ENCODE peak calls at places on chromosomes 13 and 19, in seven cellular contexts. One of them, this sample, is unnamed.

GRCh38 chr13:91133941-91134772 is 213.3 kb upstream of the MIR17HG start:
- DNase-seq in GM12891: no peak
- DNase-seq in H1: no peak
- DNase-seq in HepG2: peak
- DNase-seq in K562: peak
- DNase-seq in GM12878: no peak
- DNase-seq in SK-N-SH: peak
- DNase-seq in this sample: no peak

GRCh38 chr13:112067121-112067741 is at the start of gene SOX1:
- DNase-seq in GM12891: peak
- DNase-seq in H1: peak
- DNase-seq in HepG2: no peak
- DNase-seq in K562: no peak
- DNase-seq in GM12878: no peak
- DNase-seq in SK-N-SH: no peak
- DNase-seq in this sample: no peak

GRCh38 chr19:39951686-39952085 is 17.3 kb upstream of the FCGBP start:
- DNase-seq in GM12891: no peak
- DNase-seq in H1: no peak
- DNase-seq in HepG2: no peak
- DNase-seq in K562: no peak
- DNase-seq in GM12878: no peak
- DNase-seq in SK-N-SH: no peak
- DNase-seq in this sample: no peak

GRCh38 chr13:107730835-107731234 is 484.5 kb downstream of the LIG4 start:
- DNase-seq in GM12891: no peak
- DNase-seq in H1: no peak
- DNase-seq in HepG2: no peak
- DNase-seq in K562: no peak
- DNase-seq in GM12878: no peak
- DNase-seq in SK-N-SH: no peak
- DNase-seq in this sample: no peak

GRCh38 chr13:73228546-73228945 is 169.7 kb downstream of the KLF5 start:
- DNase-seq in GM12891: no peak
- DNase-seq in H1: no peak
- DNase-seq in HepG2: no peak
- DNase-seq in K562: no peak
- DNase-seq in GM12878: no peak
- DNase-seq in SK-N-SH: no peak
- DNase-seq in this sample: no peak

GRCh38 chr19:4619668-4620294 is 19.5 kb upstream of the TNFAIP8L1 start:
- DNase-seq in GM12891: no peak
- DNase-seq in H1: no peak
- DNase-seq in HepG2: no peak
- DNase-seq in K562: no peak
- DNase-seq in GM12878: no peak
- DNase-seq in SK-N-SH: no peak
- DNase-seq in this sample: no peak

GRCh38 chr13:77779461-77780272 is 82.2 kb downstream of the SLAIN1 start:
- DNase-seq in GM12891: peak
- DNase-seq in H1: no peak
- DNase-seq in HepG2: peak
- DNase-seq in K562: no peak
- DNase-seq in GM12878: peak
- DNase-seq in SK-N-SH: peak
- DNase-seq in this sample: no peak

GRCh38 chr19:16078759-16079707 is 2.7 kb downstream of the TPM4 start:
- DNase-seq in GM12891: no peak
- DNase-seq in H1: no peak
- DNase-seq in HepG2: peak
- DNase-seq in K562: peak
- DNase-seq in GM12878: peak
- DNase-seq in SK-N-SH: peak
- DNase-seq in this sample: peak

GRCh38 chr13:102138635-102139225 is 263.1 kb downstream of the FGF14 start:
- DNase-seq in GM12891: no peak
- DNase-seq in H1: no peak
- DNase-seq in HepG2: no peak
- DNase-seq in K562: no peak
- DNase-seq in GM12878: no peak
- DNase-seq in SK-N-SH: no peak
- DNase-seq in this sample: no peak

GRCh38 chr19:10076535-10076934 is 9.6 kb upstream of the SHFL start:
- DNase-seq in GM12891: no peak
- DNase-seq in H1: no peak
- DNase-seq in HepG2: no peak
- DNase-seq in K562: no peak
- DNase-seq in GM12878: no peak
- DNase-seq in SK-N-SH: no peak
- DNase-seq in this sample: no peak

GRCh38 chr19:10078329-10078728 is 7.8 kb upstream of the SHFL start:
- DNase-seq in GM12891: no peak
- DNase-seq in H1: no peak
- DNase-seq in HepG2: no peak
- DNase-seq in K562: no peak
- DNase-seq in GM12878: no peak
- DNase-seq in SK-N-SH: no peak
- DNase-seq in this sample: no peak

GRCh38 chr19:10070730-10071446 is 15.2 kb upstream of the SHFL start:
- DNase-seq in GM12891: no peak
- DNase-seq in H1: peak
- DNase-seq in HepG2: no peak
- DNase-seq in K562: peak
- DNase-seq in GM12878: no peak
- DNase-seq in SK-N-SH: no peak
- DNase-seq in this sample: no peak

GRCh38 chr19:10079031-10079453 is 7.1 kb upstream of the SHFL start:
- DNase-seq in GM12891: no peak
- DNase-seq in H1: no peak
- DNase-seq in HepG2: peak
- DNase-seq in K562: no peak
- DNase-seq in GM12878: no peak
- DNase-seq in SK-N-SH: no peak
- DNase-seq in this sample: no peak

DNA sequence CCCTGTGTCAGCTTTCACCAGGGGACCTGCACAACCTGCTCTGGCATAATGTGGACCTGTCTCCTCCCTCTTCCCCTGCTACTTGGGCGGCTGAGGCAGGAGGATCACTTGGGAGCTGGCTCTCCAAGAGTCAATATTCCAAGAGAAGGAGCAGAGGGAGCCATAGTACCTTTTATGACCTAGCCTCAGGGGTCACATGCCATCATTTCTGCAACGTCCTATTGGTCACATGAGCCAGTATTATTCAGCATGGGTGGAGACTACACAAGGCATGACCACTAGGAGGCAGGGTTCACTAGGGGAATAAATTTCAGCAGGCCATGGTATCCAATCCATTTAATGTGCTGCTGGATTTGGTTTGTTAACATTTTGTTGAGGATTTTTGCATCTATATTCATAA is 12.0 kb upstream of the SHFL start:
- DNase-seq in GM12891: no peak
- DNase-seq in H1: no peak
- DNase-seq in HepG2: peak
- DNase-seq in K562: peak
- DNase-seq in GM12878: no peak
- DNase-seq in SK-N-SH: no peak
- DNase-seq in this sample: no peak
- TF ChIP-seq TAF1 in GM12891: no peak
- TF ChIP-seq TAF1 in H1: no peak
- TF ChIP-seq TAF1 in HepG2: no peak
- TF ChIP-seq TAF1 in K562: no peak
- TF ChIP-seq TAF1 in GM12878: no peak
- TF ChIP-seq TAF1 in SK-N-SH: no peak
- TF ChIP-seq TAF1 in this sample: no peak

GRCh38 chr13:22030321-22030720 is 359.4 kb downstream of the FGF9 start:
- DNase-seq in GM12891: no peak
- DNase-seq in H1: no peak
- DNase-seq in HepG2: no peak
- DNase-seq in K562: no peak
- DNase-seq in GM12878: no peak
- DNase-seq in SK-N-SH: no peak
- DNase-seq in this sample: no peak

GRCh38 chr13:22027561-22027960 is 356.7 kb downstream of the FGF9 start:
- DNase-seq in GM12891: no peak
- DNase-seq in H1: no peak
- DNase-seq in HepG2: no peak
- DNase-seq in K562: no peak
- DNase-seq in GM12878: no peak
- DNase-seq in SK-N-SH: no peak
- DNase-seq in this sample: no peak

GRCh38 chr13:22028831-22029230 is 358.0 kb downstream of the FGF9 start:
- DNase-seq in GM12891: no peak
- DNase-seq in H1: no peak
- DNase-seq in HepG2: no peak
- DNase-seq in K562: no peak
- DNase-seq in GM12878: no peak
- DNase-seq in SK-N-SH: no peak
- DNase-seq in this sample: no peak

GRCh38 chr13:22018297-22019210 is 347.7 kb downstream of the FGF9 start:
- DNase-seq in GM12891: no peak
- DNase-seq in H1: no peak
- DNase-seq in HepG2: no peak
- DNase-seq in K562: no peak
- DNase-seq in GM12878: no peak
- DNase-seq in SK-N-SH: no peak
- DNase-seq in this sample: no peak

GRCh38 chr13:22024381-22024994 is 353.6 kb downstream of the FGF9 start:
- DNase-seq in GM12891: no peak
- DNase-seq in H1: no peak
- DNase-seq in HepG2: no peak
- DNase-seq in K562: no peak
- DNase-seq in GM12878: no peak
- DNase-seq in SK-N-SH: no peak
- DNase-seq in this sample: no peak
- TF ChIP-seq TAF1 in GM12891: no peak
- TF ChIP-seq TAF1 in H1: no peak
- TF ChIP-seq TAF1 in HepG2: no peak
- TF ChIP-seq TAF1 in K562: no peak
- TF ChIP-seq TAF1 in GM12878: no peak
- TF ChIP-seq TAF1 in SK-N-SH: no peak
- TF ChIP-seq TAF1 in this sample: no peak

GRCh38 chr13:27347373-27347772 is 76.7 kb downstream of the RASL11A start:
- DNase-seq in GM12891: no peak
- DNase-seq in H1: no peak
- DNase-seq in HepG2: no peak
- DNase-seq in K562: no peak
- DNase-seq in GM12878: no peak
- DNase-seq in SK-N-SH: no peak
- DNase-seq in this sample: no peak

GRCh38 chr13:27353166-27353583 is 71.2 kb upstream of the GTF3A start:
- DNase-seq in GM12891: peak
- DNase-seq in H1: no peak
- DNase-seq in HepG2: peak
- DNase-seq in K562: no peak
- DNase-seq in GM12878: peak
- DNase-seq in SK-N-SH: no peak
- DNase-seq in this sample: peak

GRCh38 chr13:27353653-27354052 is 70.8 kb upstream of the GTF3A start:
- DNase-seq in GM12891: no peak
- DNase-seq in H1: no peak
- DNase-seq in HepG2: no peak
- DNase-seq in K562: no peak
- DNase-seq in GM12878: no peak
- DNase-seq in SK-N-SH: no peak
- DNase-seq in this sample: no peak

GRCh38 chr13:27352698-27353097 is 71.7 kb upstream of the GTF3A start:
- DNase-seq in GM12891: no peak
- DNase-seq in H1: no peak
- DNase-seq in HepG2: no peak
- DNase-seq in K562: no peak
- DNase-seq in GM12878: no peak
- DNase-seq in SK-N-SH: no peak
- DNase-seq in this sample: no peak

GRCh38 chr13:27349458-27349857 is 75.0 kb upstream of the GTF3A start:
- DNase-seq in GM12891: no peak
- DNase-seq in H1: no peak
- DNase-seq in HepG2: no peak
- DNase-seq in K562: no peak
- DNase-seq in GM12878: no peak
- DNase-seq in SK-N-SH: no peak
- DNase-seq in this sample: no peak
- TF ChIP-seq TAF1 in GM12891: no peak
- TF ChIP-seq TAF1 in H1: no peak
- TF ChIP-seq TAF1 in HepG2: no peak
- TF ChIP-seq TAF1 in K562: no peak
- TF ChIP-seq TAF1 in GM12878: no peak
- TF ChIP-seq TAF1 in SK-N-SH: no peak
- TF ChIP-seq TAF1 in this sample: no peak

GRCh38 chr19:46660601-46661019 is 372 bp downstream of the DACT3 start:
- DNase-seq in GM12891: no peak
- DNase-seq in H1: no peak
- DNase-seq in HepG2: no peak
- DNase-seq in K562: peak
- DNase-seq in GM12878: no peak
- DNase-seq in SK-N-SH: peak
- DNase-seq in this sample: no peak

GRCh38 chr19:46661735-46662592 is 982 bp upstream of the DACT3 start:
- DNase-seq in GM12891: no peak
- DNase-seq in H1: peak
- DNase-seq in HepG2: peak
- DNase-seq in K562: peak
- DNase-seq in GM12878: no peak
- DNase-seq in SK-N-SH: peak
- DNase-seq in this sample: no peak

GRCh38 chr19:46659151-46660007 is 1.6 kb downstream of the DACT3 start:
- DNase-seq in GM12891: no peak
- DNase-seq in H1: peak
- DNase-seq in HepG2: no peak
- DNase-seq in K562: peak
- DNase-seq in GM12878: no peak
- DNase-seq in SK-N-SH: peak
- DNase-seq in this sample: no peak

GRCh38 chr19:46660008-46660517 is 919 bp downstream of the DACT3 start:
- DNase-seq in GM12891: no peak
- DNase-seq in H1: peak
- DNase-seq in HepG2: no peak
- DNase-seq in K562: peak
- DNase-seq in GM12878: no peak
- DNase-seq in SK-N-SH: peak
- DNase-seq in this sample: no peak

DNA sequence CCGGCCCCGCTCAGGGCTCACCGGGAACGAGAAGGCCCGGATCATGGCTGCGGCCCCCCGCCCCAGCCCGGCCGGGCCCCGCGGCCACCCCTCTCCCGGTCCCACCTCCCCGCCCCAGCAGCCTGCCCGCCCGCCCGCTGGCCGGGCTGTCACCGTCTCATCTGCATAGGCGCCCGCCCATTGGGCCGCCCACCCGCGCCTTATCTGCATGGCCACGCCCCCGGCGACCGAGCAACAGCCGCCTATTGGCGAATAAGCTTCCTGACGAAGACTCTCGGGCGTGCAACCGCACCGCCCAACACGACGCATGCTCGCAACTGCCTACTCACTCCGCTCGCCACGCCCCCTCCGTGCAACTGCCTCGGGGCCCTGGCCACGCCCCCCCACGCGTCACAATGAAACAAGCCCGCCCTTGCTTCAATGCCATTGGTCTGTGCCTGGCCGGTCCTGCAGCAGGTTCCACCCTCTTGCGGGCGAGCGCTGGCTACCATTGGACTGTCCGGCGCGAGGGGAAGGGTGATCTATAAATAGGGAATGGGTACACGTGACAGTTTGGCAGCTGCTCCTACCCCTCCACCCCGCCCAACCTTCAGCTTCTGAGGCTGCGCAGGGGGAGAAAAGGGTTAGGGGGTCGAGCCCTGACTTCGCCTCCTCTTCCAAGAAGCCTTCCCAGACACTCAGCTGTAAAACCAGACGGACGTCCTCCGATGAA is at the start of gene DACT3:
- DNase-seq in GM12891: peak
- DNase-seq in H1: peak
- DNase-seq in HepG2: peak
- DNase-seq in K562: peak
- DNase-seq in GM12878: peak
- DNase-seq in SK-N-SH: peak
- DNase-seq in this sample: peak
- TF ChIP-seq TAF1 in GM12891: no peak
- TF ChIP-seq TAF1 in H1: no peak
- TF ChIP-seq TAF1 in HepG2: no peak
- TF ChIP-seq TAF1 in K562: no peak
- TF ChIP-seq TAF1 in GM12878: no peak
- TF ChIP-seq TAF1 in SK-N-SH: no peak
- TF ChIP-seq TAF1 in this sample: no peak

This sample was measured in GM12892.